ENCODE peak calls at places on chromosome 3, in ten cellular contexts. W is endothelial cell of umbilical vein, J is stomach, C is IMR-90, Z is HepG2, F is adrenal gland, O is A549, Q is spleen, N is tibial nerve, A is ovary. I is an unnamed sample.

GRCh38 chr3:62044874-62045273 is 328.5 kb downstream of the FEZF2 start:
- DNase-seq in W (no peak), J (no peak), C (no peak), Z (no peak), F (no peak), O (no peak), Q (no peak), N (no peak), A (no peak), I (no peak)

GRCh38 chr3:188082040-188082439 is 71.9 kb upstream of the LPP start:
- DNase-seq in W (no peak), J (no peak), C (peak), Z (no peak), F (no peak), O (no peak), Q (no peak), N (no peak), A (no peak), I (no peak)

GRCh38 chr3:42101048-42101447 is 9.9 kb downstream of the TRAK1 start:
- DNase-seq in W (peak), J (no peak), C (peak), Z (peak), F (peak), O (peak), Q (peak), N (no peak), A (no peak), I (no peak)

GRCh38 chr3:66702126-66702525 is 201.3 kb upstream of the LRIG1 start:
- DNase-seq in W (no peak), J (no peak), C (peak), Z (no peak), F (no peak), O (no peak), Q (no peak), N (no peak), A (no peak), I (no peak)

GRCh38 chr3:100257601-100258000 is 3.2 kb upstream of the TBC1D23 start:
- DNase-seq in W (no peak), J (no peak), C (peak), Z (no peak), F (no peak), O (no peak), Q (no peak), N (no peak), A (no peak), I (no peak)

GRCh38 chr3:187941135-187941847 is 196.0 kb upstream of the BCL6 start:
- DNase-seq in W (no peak), J (no peak), C (no peak), Z (no peak), F (no peak), O (no peak), Q (no peak), N (no peak), A (no peak), I (no peak)

GRCh38 chr3:7309707-7310106 is 448.8 kb downstream of the GRM7 start:
- DNase-seq in W (peak), J (no peak), C (no peak), Z (no peak), F (peak), O (no peak), Q (no peak), N (no peak), A (peak), I (no peak)

GRCh38 chr3:99544819-99545281 is 93.5 kb upstream of the COL8A1 start:
- DNase-seq in W (peak), J (peak), C (peak), Z (no peak), F (peak), O (no peak), Q (no peak), N (no peak), A (peak), I (no peak)

GRCh38 chr3:189419683-189420082 is 211.5 kb upstream of the TP63 start:
- DNase-seq in W (no peak), J (no peak), C (no peak), Z (no peak), F (no peak), O (no peak), Q (no peak), N (no peak), A (no peak), I (no peak)

GRCh38 chr3:31942446-31942845 is 38.6 kb downstream of the OSBPL10 start:
- DNase-seq in W (no peak), J (no peak), C (no peak), Z (no peak), F (no peak), O (no peak), Q (no peak), N (no peak), A (no peak), I (no peak)

GRCh38 chr3:133857767-133858166 is 37.9 kb downstream of the RAB6B start:
- DNase-seq in W (no peak), J (no peak), C (no peak), Z (no peak), F (no peak), O (no peak), Q (no peak), N (no peak), A (no peak), I (no peak)

GRCh38 chr3:18580268-18580667 is 155.1 kb upstream of the SATB1 start:
- DNase-seq in W (no peak), J (no peak), C (no peak), Z (no peak), F (no peak), O (no peak), Q (no peak), N (no peak), A (no peak), I (no peak)

GRCh38 chr3:108404409-108404808 is 106.0 kb downstream of the MYH15 start:
- DNase-seq in W (no peak), J (no peak), C (peak), Z (no peak), F (no peak), O (no peak), Q (no peak), N (no peak), A (no peak), I (no peak)

GRCh38 chr3:32347286-32348125 is 44.1 kb upstream of the CMTM7 start:
- DNase-seq in W (no peak), J (no peak), C (no peak), Z (no peak), F (no peak), O (no peak), Q (peak), N (no peak), A (no peak), I (no peak)

GRCh38 chr3:112555535-112556170 is 6.1 kb downstream of the ATG3 start:
- DNase-seq in W (peak), J (no peak), C (peak), Z (no peak), F (no peak), O (no peak), Q (no peak), N (no peak), A (no peak), I (no peak)

GRCh38 chr3:185488465-185488864 is 10.4 kb downstream of the TMEM41A start:
- DNase-seq in W (no peak), J (no peak), C (no peak), Z (no peak), F (no peak), O (no peak), Q (no peak), N (no peak), A (no peak), I (no peak)

GRCh38 chr3:152151216-152151874 is 117.4 kb upstream of the MBNL1 start:
- DNase-seq in W (no peak), J (no peak), C (peak), Z (no peak), F (no peak), O (no peak), Q (no peak), N (no peak), A (no peak), I (no peak)

GRCh38 chr3:10305331-10305902 is 12.7 kb upstream of the GHRL start:
- DNase-seq in W (no peak), J (no peak), C (no peak), Z (no peak), F (no peak), O (no peak), Q (no peak), N (no peak), A (no peak), I (no peak)

GRCh38 chr3:4983739-4984510 is 4.7 kb downstream of the BHLHE40 start:
- DNase-seq in W (peak), J (peak), C (peak), Z (no peak), F (peak), O (peak), Q (peak), N (no peak), A (peak), I (no peak)

GRCh38 chr3:126098391-126098858 is 14.5 kb upstream of the SLC41A3 start:
- DNase-seq in W (no peak), J (no peak), C (peak), Z (no peak), F (no peak), O (no peak), Q (no peak), N (no peak), A (no peak), I (no peak)

GRCh38 chr3:71919572-71919971 is 134.6 kb upstream of the PROK2 start:
- DNase-seq in W (no peak), J (no peak), C (no peak), Z (no peak), F (no peak), O (no peak), Q (no peak), N (no peak), A (no peak), I (no peak)

GRCh38 chr3:45017826-45018225 is 8.3 kb upstream of the CLEC3B start:
- DNase-seq in W (peak), J (no peak), C (no peak), Z (no peak), F (no peak), O (no peak), Q (no peak), N (no peak), A (peak), I (no peak)

GRCh38 chr3:31840252-31840651 is 140.8 kb downstream of the OSBPL10 start:
- DNase-seq in W (no peak), J (no peak), C (no peak), Z (no peak), F (no peak), O (no peak), Q (no peak), N (no peak), A (no peak), I (no peak)

GRCh38 chr3:178062126-178062525 is 474.1 kb upstream of the KCNMB2 start:
- DNase-seq in W (peak), J (no peak), C (no peak), Z (no peak), F (no peak), O (no peak), Q (no peak), N (no peak), A (no peak), I (no peak)

GRCh38 chr3:111803123-111803593 is 55.9 kb upstream of the PHLDB2 start:
- DNase-seq in W (no peak), J (peak), C (peak), Z (no peak), F (peak), O (peak), Q (no peak), N (peak), A (peak), I (no peak)

GRCh38 chr3:15499536-15499935 is 22.0 kb downstream of the COLQ start:
- DNase-seq in W (no peak), J (no peak), C (no peak), Z (no peak), F (peak), O (no peak), Q (no peak), N (no peak), A (no peak), I (no peak)

GRCh38 chr3:29655016-29655415 is 374.1 kb downstream of the RBMS3 start:
- DNase-seq in W (no peak), J (no peak), C (no peak), Z (no peak), F (no peak), O (no peak), Q (no peak), N (no peak), A (no peak), I (no peak)

GRCh38 chr3:147000274-147000673 is 395.1 kb upstream of the PLSCR5 start:
- DNase-seq in W (no peak), J (no peak), C (no peak), Z (no peak), F (no peak), O (no peak), Q (no peak), N (no peak), A (no peak), I (no peak)

GRCh38 chr3:42756681-42757213 is 16.3 kb downstream of the CCDC13 start:
- DNase-seq in W (no peak), J (no peak), C (no peak), Z (no peak), F (no peak), O (no peak), Q (no peak), N (no peak), A (no peak), I (peak)

GRCh38 chr3:51371943-51372557 is 13.0 kb upstream of the MANF start:
- DNase-seq in W (peak), J (peak), C (peak), Z (peak), F (peak), O (peak), Q (no peak), N (no peak), A (peak), I (no peak)

GRCh38 chr3:25033407-25034029 is 394.5 kb upstream of the RARB start:
- DNase-seq in W (peak), J (peak), C (peak), Z (peak), F (peak), O (peak), Q (no peak), N (peak), A (no peak), I (peak)

GRCh38 chr3:129317014-129317771 is 38.5 kb downstream of the HMCES start:
- DNase-seq in W (no peak), J (no peak), C (no peak), Z (no peak), F (no peak), O (no peak), Q (no peak), N (no peak), A (peak), I (no peak)

GRCh38 chr3:142273501-142273900 is 48.1 kb upstream of the GK5 start:
- DNase-seq in W (no peak), J (no peak), C (no peak), Z (no peak), F (no peak), O (no peak), Q (no peak), N (no peak), A (no peak), I (no peak)

GRCh38 chr3:108588616-108589015 is 622 bp downstream of the CIP2A start:
- DNase-seq in W (no peak), J (no peak), C (no peak), Z (no peak), F (no peak), O (no peak), Q (no peak), N (no peak), A (no peak), I (no peak)

GRCh38 chr3:81816473-81817260 is 55.2 kb upstream of the GBE1 start:
- DNase-seq in W (no peak), J (no peak), C (peak), Z (no peak), F (peak), O (no peak), Q (no peak), N (no peak), A (no peak), I (no peak)

GRCh38 chr3:170244566-170244965 is 22.3 kb downstream of the PRKCI start:
- DNase-seq in W (no peak), J (no peak), C (no peak), Z (no peak), F (no peak), O (no peak), Q (no peak), N (no peak), A (no peak), I (no peak)

GRCh38 chr3:117128133-117128532 is 418.6 kb downstream of the TUSC7 start:
- DNase-seq in W (no peak), J (no peak), C (peak), Z (no peak), F (no peak), O (no peak), Q (no peak), N (no peak), A (no peak), I (no peak)

GRCh38 chr3:197913981-197914380 is 36.0 kb upstream of the RPL35A start:
- DNase-seq in W (no peak), J (no peak), C (no peak), Z (no peak), F (no peak), O (no peak), Q (no peak), N (no peak), A (no peak), I (no peak)

GRCh38 chr3:197907196-197907595 is 42.8 kb upstream of the RPL35A start:
- DNase-seq in W (no peak), J (no peak), C (peak), Z (no peak), F (no peak), O (no peak), Q (no peak), N (no peak), A (no peak), I (no peak)

GRCh38 chr3:197908957-197909701 is 40.9 kb upstream of the RPL35A start:
- DNase-seq in W (no peak), J (no peak), C (peak), Z (no peak), F (no peak), O (no peak), Q (no peak), N (no peak), A (no peak), I (no peak)

GRCh38 chr3:197912770-197913476 is 37.1 kb upstream of the RPL35A start:
- DNase-seq in W (no peak), J (no peak), C (no peak), Z (no peak), F (peak), O (no peak), Q (peak), N (no peak), A (peak), I (no peak)
- TF ChIP-seq POLR2A in W (no peak), J (no peak), C (no peak), Z (no peak), F (peak), O (no peak), Q (no peak), N (no peak), A (peak), I (no peak)

GRCh38 chr3:182981038-182981380 is 671 bp upstream of the DCUN1D1 start:
- DNase-seq in W (no peak), J (no peak), C (no peak), Z (no peak), F (peak), O (no peak), Q (peak), N (no peak), A (peak), I (no peak)

GRCh38 chr3:182979719-182980191 is 583 bp downstream of the DCUN1D1 start:
- DNase-seq in W (peak), J (no peak), C (peak), Z (peak), F (peak), O (peak), Q (no peak), N (no peak), A (peak), I (no peak)

GRCh38 chr3:182980204-182981037 is at the start of gene DCUN1D1:
- DNase-seq in W (peak), J (peak), C (peak), Z (peak), F (peak), O (peak), Q (peak), N (peak), A (peak), I (peak)

GRCh38 chr3:182978387-182978786 is 2.0 kb downstream of the DCUN1D1 start:
- DNase-seq in W (no peak), J (no peak), C (no peak), Z (no peak), F (no peak), O (no peak), Q (no peak), N (no peak), A (no peak), I (no peak)

GRCh38 chr3:182979103-182979697 is 1.1 kb downstream of the DCUN1D1 start:
- DNase-seq in W (peak), J (no peak), C (peak), Z (peak), F (no peak), O (no peak), Q (no peak), N (no peak), A (no peak), I (no peak)
- TF ChIP-seq POLR2A in W (no peak), J (no peak), C (no peak), Z (no peak), F (no peak), O (no peak), Q (no peak), N (no peak), A (no peak), I (no peak)

DNA sequence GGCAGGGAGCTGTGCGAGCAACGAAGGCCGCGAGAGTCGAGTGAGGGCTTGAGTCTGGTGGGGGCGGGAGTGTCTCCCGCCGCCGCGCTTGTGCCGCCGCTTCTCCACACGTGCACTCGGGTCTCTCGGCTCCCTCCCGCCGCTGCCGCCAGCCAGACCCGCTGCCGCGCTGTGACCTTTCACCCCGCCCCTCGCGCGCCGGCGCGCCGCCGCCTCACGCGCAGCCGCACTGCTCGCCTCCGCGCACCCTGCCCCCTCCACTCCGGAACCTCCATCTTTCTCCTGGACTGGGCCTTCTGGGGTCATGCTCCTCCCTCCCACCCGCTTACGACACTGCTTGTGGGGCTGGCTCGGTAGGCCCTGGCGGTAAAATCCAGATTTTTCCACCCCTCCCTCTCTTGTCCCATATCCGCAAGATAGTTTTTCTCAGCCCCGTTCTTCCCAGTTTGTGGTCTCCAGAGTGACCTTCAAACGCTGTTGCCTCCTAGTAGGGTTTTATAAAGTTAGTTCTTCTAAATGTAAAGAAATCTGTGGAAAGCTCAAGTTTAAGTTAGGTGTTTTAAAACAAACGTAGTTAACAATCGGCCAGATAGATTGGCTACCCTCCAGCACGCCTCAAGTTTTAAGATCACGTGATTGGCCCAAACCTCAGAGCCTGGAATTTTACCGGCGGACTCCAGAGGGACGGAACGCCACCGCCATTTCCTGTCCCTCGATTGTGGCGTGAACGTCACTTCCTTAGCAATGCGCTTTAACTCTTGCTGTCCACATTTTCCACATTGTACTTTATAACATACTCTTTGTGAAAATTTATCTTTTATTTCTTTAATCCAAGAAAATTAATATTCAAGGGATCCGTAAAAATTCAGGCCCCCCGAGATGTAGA is at the start of gene NAA50:
- DNase-seq in W (peak), J (peak), C (peak), Z (peak), F (peak), O (peak), Q (peak), N (peak), A (peak), I (peak)
- TF ChIP-seq POLR2A in W (peak), J (no peak), C (peak), Z (peak), F (peak), O (peak), Q (peak), N (peak), A (peak), I (peak)

GRCh38 chr3:58350627-58351013 is 17.9 kb downstream of the PXK start:
- DNase-seq in W (no peak), J (no peak), C (peak), Z (no peak), F (no peak), O (no peak), Q (no peak), N (no peak), A (no peak), I (no peak)
- TF ChIP-seq POLR2A in W (no peak), J (no peak), C (no peak), Z (no peak), F (no peak), O (no peak), Q (no peak), N (no peak), A (no peak), I (no peak)

GRCh38 chr3:148992635-148993230 is 1.4 kb downstream of the GYG1 start:
- DNase-seq in W (no peak), J (no peak), C (no peak), Z (no peak), F (no peak), O (no peak), Q (peak), N (no peak), A (no peak), I (no peak)
- TF ChIP-seq POLR2A in W (no peak), J (no peak), C (no peak), Z (no peak), F (no peak), O (no peak), Q (no peak), N (no peak), A (no peak), I (no peak)

GRCh38 chr3:39409514-39410136 is 3.1 kb downstream of the RPSA start:
- DNase-seq in W (no peak), J (no peak), C (no peak), Z (no peak), F (no peak), O (no peak), Q (no peak), N (no peak), A (no peak), I (no peak)
- TF ChIP-seq POLR2A in W (no peak), J (no peak), C (no peak), Z (peak), F (no peak), O (no peak), Q (no peak), N (no peak), A (no peak), I (peak)

GRCh38 chr3:127915115-127915936 is at the start of gene KBTBD12:
- DNase-seq in W (no peak), J (peak), C (no peak), Z (no peak), F (no peak), O (no peak), Q (no peak), N (no peak), A (peak), I (no peak)
- TF ChIP-seq POLR2A in W (no peak), J (no peak), C (no peak), Z (no peak), F (no peak), O (no peak), Q (no peak), N (no peak), A (no peak), I (no peak)

I was measured in H1.